ENCODE peak calls at places on chromosomes 4 and X, in eight cellular contexts. Z is GM12865, M is lower lobe of right lung, K is A549, N is tibial nerve, V is AG09319, F is HepG2, H is OCI-LY7. P is an unnamed sample.
A peak's percentile ranks its signal among the peaks of the same experiment; 100 is the strongest.

GRCh38 chr4:112147697-112148096 is 2.4 kb downstream of the FAM241A start:
- DNase-seq in F (no peak), M (no peak), K (no peak), N (no peak), H (no peak), V (no peak), Z (no peak), P (no peak)

GRCh38 chr4:41209187-41209586 is 5.2 kb downstream of the APBB2 start:
- DNase-seq in Z (no peak), H (no peak), M (no peak), F (no peak), K (no peak), N (no peak), V (no peak), P (no peak)

GRCh38 chr4:168480991-168481588 is 798 bp upstream of the DDX60L start:
- DNase-seq in H (peak; percentile 4), F (peak; percentile 7), Z (peak; percentile 19), V (no peak), K (peak; percentile 54), N (peak; percentile 32), M (no peak), P (no peak)

GRCh38 chr4:24887881-24888430 is 24.9 kb downstream of the CCDC149 start:
- DNase-seq in M (no peak), H (no peak), Z (no peak), N (no peak), V (no peak), F (no peak), K (no peak), P (no peak)

GRCh38 chr4:71664366-71664765 is 119.5 kb downstream of the GC start:
- DNase-seq in Z (no peak), K (no peak), H (no peak), V (no peak), F (no peak), N (no peak), M (no peak), P (no peak)

GRCh38 chr4:88779431-88779830 is 81.8 kb upstream of the NAP1L5 start:
- DNase-seq in F (no peak), K (no peak), Z (no peak), H (no peak), V (no peak), M (no peak), N (no peak), P (no peak)

GRCh38 chrX:470686-471085 is 84.0 kb upstream of the PPP2R3B start:
- DNase-seq in H (no peak), F (no peak), K (no peak), V (no peak), M (no peak), N (no peak), Z (no peak), P (no peak)

GRCh38 chr4:108531461-108531860 is 88.9 kb upstream of the RPL34 start:
- DNase-seq in H (no peak), N (no peak), M (no peak), V (no peak), K (no peak), F (no peak), Z (no peak), P (no peak)

GRCh38 chr4:24933684-24934275 is 20.9 kb upstream of the CCDC149 start:
- DNase-seq in F (no peak), N (no peak), H (no peak), V (no peak), Z (no peak), K (no peak), M (no peak), P (no peak)

GRCh38 chr4:126698224-126698623 is 934.5 kb upstream of the INTU start:
- DNase-seq in V (no peak), N (no peak), H (no peak), F (no peak), K (no peak), M (no peak), Z (no peak), P (no peak)

GRCh38 chr4:21596521-21596920 is 352.1 kb downstream of the KCNIP4 start:
- DNase-seq in Z (no peak), V (no peak), M (no peak), H (no peak), F (no peak), N (no peak), K (no peak), P (no peak)

GRCh38 chr4:147843162-147843561 is 111.3 kb downstream of the ARHGAP10 start:
- DNase-seq in M (no peak), F (peak; percentile 16), H (peak; percentile 19), V (no peak), N (no peak), K (peak; percentile 27), Z (peak; percentile 54), P (no peak)

GRCh38 chr4:107216379-107216778 is 180.3 kb upstream of the DKK2 start:
- DNase-seq in H (no peak), M (no peak), K (no peak), N (no peak), Z (no peak), V (no peak), F (no peak), P (no peak)

GRCh38 chr4:97720869-97721432 is 422.3 kb downstream of the STPG2 start:
- DNase-seq in N (peak; percentile 11), K (no peak), H (no peak), M (no peak), Z (no peak), V (no peak), F (peak; percentile 4), P (no peak)

GRCh38 chrX:47796433-47796906 is 40.2 kb upstream of the ZNF81 start:
- DNase-seq in F (no peak), K (no peak), N (no peak), V (peak; percentile 22), Z (no peak), H (no peak), M (no peak), P (no peak)

GRCh38 chr4:76188557-76188956 is 25.1 kb downstream of the SCARB2 start:
- DNase-seq in V (no peak), M (no peak), H (no peak), Z (no peak), N (no peak), K (no peak), F (no peak), P (no peak)

GRCh38 chr4:165383757-165384156 is 4.9 kb downstream of the CPE start:
- DNase-seq in M (no peak), K (no peak), N (no peak), V (no peak), Z (no peak), F (no peak), H (no peak), P (no peak)

GRCh38 chrX:70921709-70922352 is 9.1 kb downstream of the SLC7A3 start:
- DNase-seq in N (no peak), V (no peak), Z (no peak), F (no peak), M (no peak), H (no peak), K (no peak), P (no peak)

GRCh38 chr4:78592104-78592783 is 40.7 kb downstream of the ANXA3 start:
- DNase-seq in K (no peak), Z (peak; percentile 44), M (no peak), N (no peak), V (no peak), F (no peak), H (peak; percentile 30), P (no peak)
- TF ChIP-seq CTCF in K (peak; percentile 28), Z (peak; percentile 49), M (peak; percentile 29), N (no peak), V (no peak), F (peak; percentile 41), H (peak; percentile 78), P (no peak)

GRCh38 chr4:182808673-182809416 is 108.3 kb downstream of the DCTD start:
- DNase-seq in F (no peak), M (no peak), K (no peak), Z (peak; percentile 76), V (no peak), H (no peak), N (no peak), P (no peak)

GRCh38 chr4:182807346-182807745 is 109.8 kb downstream of the DCTD start:
- DNase-seq in Z (no peak), K (no peak), V (no peak), F (no peak), H (no peak), M (no peak), N (no peak), P (peak; percentile 50)

GRCh38 chr4:182809417-182810102 is 107.6 kb downstream of the DCTD start:
- DNase-seq in M (no peak), F (peak; percentile 6), V (no peak), K (no peak), Z (no peak), H (no peak), N (no peak), P (no peak)

GRCh38 chr4:182807841-182808548 is 109.2 kb downstream of the DCTD start:
- DNase-seq in Z (no peak), V (no peak), M (no peak), F (no peak), N (no peak), H (no peak), K (no peak), P (peak; percentile 63)

GRCh38 chr4:182810103-182810605 is 107.0 kb downstream of the DCTD start:
- DNase-seq in F (no peak), K (no peak), Z (no peak), N (no peak), V (no peak), M (no peak), H (no peak), P (no peak)
- TF ChIP-seq CTCF in F (no peak), K (no peak), Z (no peak), N (no peak), V (no peak), M (no peak), H (no peak), P (no peak)

DNA sequence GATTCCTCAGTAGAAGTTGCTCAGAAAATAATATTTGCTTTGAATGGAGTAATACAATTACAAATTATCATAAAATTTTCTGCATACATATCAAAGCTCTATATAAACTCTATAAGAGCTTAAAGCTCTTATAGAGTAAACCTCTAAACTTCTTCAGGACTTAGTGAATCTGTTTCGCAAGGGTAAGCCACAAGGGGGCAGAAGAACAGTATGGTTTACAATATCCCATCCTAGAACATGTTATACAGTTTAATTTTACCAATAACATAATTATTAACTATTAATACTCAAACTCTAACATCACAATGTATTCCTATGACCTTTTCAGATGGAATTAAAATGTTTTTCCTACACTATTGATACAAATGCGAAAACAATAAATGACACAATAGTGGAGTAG is 33.8 kb upstream of the SPANXN1 start:
- DNase-seq in M (no peak), K (no peak), N (no peak), H (peak; percentile 1), V (no peak), Z (peak; percentile 1), F (no peak), P (peak; percentile 20)
- TF ChIP-seq CTCF in M (no peak), K (peak; percentile 8), N (no peak), H (peak; percentile 61), V (no peak), Z (no peak), F (no peak), P (peak; percentile 67)

DNA sequence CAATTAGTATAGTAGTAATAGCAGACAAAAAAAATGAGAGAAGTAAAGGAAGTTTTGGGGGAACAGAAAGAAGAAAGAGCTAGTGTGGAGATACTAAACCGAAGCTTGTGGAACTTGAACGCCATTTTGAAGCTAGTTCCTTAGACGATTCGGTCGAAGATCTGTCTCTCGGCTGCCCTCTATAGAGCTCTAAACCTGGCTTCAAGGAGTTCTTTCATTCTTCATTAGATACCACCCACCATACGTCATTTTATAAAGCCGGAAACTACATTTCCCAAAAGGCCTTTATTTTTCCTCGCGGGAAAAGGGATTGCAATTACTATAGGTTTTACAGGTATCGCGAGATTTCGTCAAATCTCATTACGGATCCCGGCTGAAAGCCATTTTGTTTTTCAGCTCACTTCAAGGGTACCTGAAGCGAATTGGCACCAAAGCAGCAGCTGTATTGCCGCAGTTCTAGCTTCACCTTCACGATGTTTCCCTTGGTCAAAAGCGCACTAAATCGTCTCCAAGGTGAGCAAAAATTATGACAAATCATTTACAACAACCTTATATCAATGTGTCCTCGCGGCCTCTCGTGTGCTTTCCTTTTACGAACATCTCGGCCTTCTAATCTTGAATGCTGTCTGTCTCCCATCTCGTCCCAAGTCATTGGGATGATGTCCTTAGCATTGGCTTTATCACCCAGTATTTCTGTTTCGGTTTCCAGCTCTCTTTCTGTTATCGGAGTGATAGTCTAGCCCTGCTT is at the start of gene COX7B:
- DNase-seq in F (peak; percentile 96), K (peak; percentile 72), M (peak; percentile 45), H (peak; percentile 96), V (peak; percentile 91), Z (peak; percentile 95), N (peak; percentile 77), P (peak; percentile 21)
- TF ChIP-seq CTCF in F (peak; percentile 56), K (peak; percentile 44), M (peak; percentile 38), H (peak; percentile 70), V (peak; percentile 49), Z (peak; percentile 34), N (peak; percentile 20), P (no peak)

P was measured in glutamatergic neuron.